ENCODE peak calls at places on chromosomes 6 and 20, in five cellular contexts. Y, T, H, J and K are unnamed samples.

GRCh38 chr6:122788663-122789062 is 395 bp upstream of the SMPDL3A start:
- DNase-seq in Y (no peak), T (no peak), H (no peak), J (no peak), K (no peak)

GRCh38 chr6:28161410-28162079 is 19.9 kb downstream of the ZKSCAN8 start:
- DNase-seq in Y (no peak), T (peak; percentile 65), H (no peak), J (peak; percentile 56), K (peak; percentile 77)

GRCh38 chr20:54622338-54623280 is 147.2 kb downstream of the DOK5 start:
- DNase-seq in Y (no peak), T (peak; percentile 65), H (no peak), J (no peak), K (no peak)

GRCh38 chr6:33716890-33717632 is 5.6 kb upstream of the UQCC2 start:
- DNase-seq in Y (no peak), T (no peak), H (no peak), J (no peak), K (no peak)

GRCh38 chr6:129351807-129352206 is 358.2 kb downstream of the ARHGAP18 start:
- DNase-seq in Y (no peak), T (no peak), H (no peak), J (no peak), K (no peak)

GRCh38 chr6:50791900-50792508 is 26.7 kb upstream of the TFAP2B start:
- DNase-seq in Y (peak; percentile 40), T (no peak), H (peak; percentile 57), J (no peak), K (no peak)

GRCh38 chr20:50338479-50339195 is 148.0 kb downstream of the CEBPB start:
- DNase-seq in Y (peak; percentile 82), T (no peak), H (no peak), J (no peak), K (no peak)

GRCh38 chr6:16200231-16200941 is 38.0 kb upstream of the GMPR start:
- DNase-seq in Y (no peak), T (no peak), H (no peak), J (no peak), K (no peak)

GRCh38 chr6:30685977-30686907 is at the start of gene PPP1R18:
- DNase-seq in Y (peak; percentile 54), T (peak; percentile 73), H (peak; percentile 64), J (peak; percentile 77), K (peak; percentile 79)

GRCh38 chr6:84026721-84027164 is 6.8 kb upstream of the MRAP2 start:
- DNase-seq in Y (no peak), T (no peak), H (no peak), J (no peak), K (no peak)

GRCh38 chr6:36660771-36661471 is 17.6 kb upstream of the CDKN1A start:
- DNase-seq in Y (peak; percentile 74), T (no peak), H (no peak), J (peak; percentile 60), K (peak; percentile 66)